ENCODE peak calls at places on chromosome 9, in five cellular contexts. K, O, Z, C and S are unnamed samples.

GRCh38 chr9:110146371-110146770 is 61.6 kb downstream of the C9orf152 start:
- DNase-seq in Z (no peak), O (no peak), K (no peak), C (no peak), S (no peak)

GRCh38 chr9:113474372-113474771 is 10.8 kb downstream of the RGS3 start:
- DNase-seq in K (no peak), C (no peak), Z (no peak), O (no peak), S (no peak)

GRCh38 chr9:4196376-4196775 is 103.5 kb downstream of the GLIS3 start:
- DNase-seq in C (no peak), Z (no peak), K (no peak), O (no peak), S (no peak)

GRCh38 chr9:127059648-127060365 is 62.6 kb downstream of the ANGPTL2 start:
- DNase-seq in Z (no peak), C (no peak), K (no peak), O (no peak), S (no peak)

GRCh38 chr9:129487658-129488483 is 133.0 kb downstream of the C9orf50 start:
- DNase-seq in O (no peak), C (peak; percentile 85), K (peak; percentile 82), Z (peak; percentile 92), S (peak; percentile 56)

GRCh38 chr9:127958728-127959127 is 21.1 kb upstream of the DPM2 start:
- DNase-seq in K (no peak), O (no peak), Z (no peak), C (no peak), S (no peak)

GRCh38 chr9:4362281-4362680 is 62.4 kb upstream of the GLIS3 start:
- DNase-seq in Z (no peak), O (no peak), C (no peak), K (no peak), S (no peak)

GRCh38 chr9:110114086-110114887 is 93.7 kb downstream of the C9orf152 start:
- DNase-seq in O (no peak), K (no peak), C (no peak), Z (no peak), S (no peak)

GRCh38 chr9:35920004-35920658 is 10.8 kb downstream of the SPAAR start:
- DNase-seq in C (no peak), K (no peak), Z (no peak), O (no peak), S (peak; percentile 79)

GRCh38 chr9:80074439-80074838 is 502.7 kb downstream of the TLE4 start:
- DNase-seq in Z (no peak), O (no peak), C (no peak), K (no peak), S (no peak)

GRCh38 chr9:136109351-136110081 is 9.2 kb downstream of the TMEM250 start:
- DNase-seq in Z (peak; percentile 97), C (peak; percentile 98), K (peak; percentile 96), O (peak; percentile 92), S (peak; percentile 92)

GRCh38 chr9:33013962-33014664 is 11.0 kb upstream of the DNAJA1 start:
- DNase-seq in K (no peak), Z (no peak), O (no peak), C (no peak), S (no peak)

GRCh38 chr9:96141666-96142065 is 160.3 kb downstream of the HSD17B3 start:
- DNase-seq in Z (no peak), O (no peak), C (no peak), K (no peak), S (no peak)

GRCh38 chr9:12702160-12702758 is 9.1 kb downstream of the TYRP1 start:
- DNase-seq in C (peak; percentile 15), O (no peak), K (peak; percentile 50), Z (peak; percentile 66), S (peak; percentile 56)

GRCh38 chr9:120528834-120529233 is 51.1 kb downstream of the CDK5RAP2 start:
- DNase-seq in O (no peak), C (no peak), Z (no peak), K (no peak), S (no peak)

GRCh38 chr9:111559000-111559610 is 34.1 kb downstream of the ZNF483 start:
- DNase-seq in K (no peak), Z (no peak), O (no peak), C (no peak), S (no peak)

GRCh38 chr9:72788966-72789365 is 163.9 kb downstream of the ALDH1A1 start:
- DNase-seq in K (no peak), Z (no peak), O (no peak), C (no peak), S (no peak)

GRCh38 chr9:133127340-133127981 is 6.4 kb upstream of the RALGDS start:
- DNase-seq in K (no peak), Z (no peak), O (no peak), C (peak; percentile 96), S (peak; percentile 66)

GRCh38 chr9:93577045-93577939 is 908 bp downstream of the PHF2 start:
- DNase-seq in C (peak; percentile 87), O (no peak), Z (peak; percentile 23), K (no peak), S (no peak)

DNA sequence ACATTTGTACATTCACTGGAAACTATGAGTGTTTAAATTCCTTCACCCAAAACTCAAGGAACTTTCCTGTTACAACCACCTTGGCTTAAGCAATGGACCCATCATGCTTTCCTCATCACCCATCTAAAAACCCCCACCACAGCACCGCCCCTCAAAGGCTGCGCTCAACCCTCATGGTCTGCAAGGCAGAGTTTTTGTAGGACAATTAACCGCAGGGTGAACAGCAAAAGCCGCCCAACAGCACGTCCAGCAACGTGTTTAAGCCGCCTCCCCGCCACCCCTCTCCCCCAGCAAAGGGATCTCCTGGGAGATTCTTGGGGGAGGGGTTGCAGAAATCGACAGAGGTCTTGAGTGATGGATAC is 2.0 kb downstream of the ROR2 start:
- DNase-seq in C (no peak), K (no peak), Z (peak; percentile 25), O (no peak), S (no peak)
- H3K4me3 ChIP-seq in C (peak overlapping the region; percentile 46), K (no peak overlapping the region), Z (peak overlapping the region; percentile 65), O (no peak overlapping the region), S (no peak overlapping the region)

GRCh38 chr9:106860731-106861584 is 2.0 kb upstream of the ZNF462 start:
- DNase-seq in Z (peak; percentile 44), K (peak; percentile 48), O (no peak), C (peak; percentile 81), S (peak; percentile 63)
- H3K4me3 ChIP-seq in Z (peak overlapping the region; percentile 79), K (peak overlapping the region; percentile 50), O (no peak overlapping the region), C (peak overlapping the region; percentile 83), S (peak overlapping the region; percentile 30)

GRCh38 chr9:21252727-21253547 is 13.1 kb upstream of the IFNA14 start:
- DNase-seq in O (no peak), Z (peak; percentile 46), C (peak; percentile 53), K (peak; percentile 64), S (peak; percentile 24)
- H3K4me3 ChIP-seq in O (no peak overlapping the region), Z (no peak overlapping the region), C (no peak overlapping the region), K (no peak overlapping the region), S (no peak overlapping the region)

GRCh38 chr9:114501786-114502682 is 3.2 kb downstream of the WHRN start:
- DNase-seq in C (no peak), O (no peak), K (no peak), Z (peak; percentile 53), S (no peak)
- H3K4me3 ChIP-seq in C (peak overlapping the region; percentile 21), O (no peak overlapping the region), K (no peak overlapping the region), Z (peak overlapping the region; percentile 27), S (no peak overlapping the region)

GRCh38 chr9:78280982-78281668 is 15.8 kb upstream of the PSAT1 start:
- DNase-seq in Z (peak; percentile 23), O (no peak), K (peak; percentile 79), C (peak; percentile 89), S (peak; percentile 59)

GRCh38 chr9:78278801-78279200 is 18.1 kb upstream of the PSAT1 start:
- DNase-seq in O (no peak), C (no peak), Z (no peak), K (no peak), S (no peak)

GRCh38 chr9:78272307-78272706 is 24.6 kb upstream of the PSAT1 start:
- DNase-seq in C (no peak), O (no peak), K (no peak), Z (no peak), S (no peak)

GRCh38 chr9:78273761-78274160 is 23.2 kb upstream of the PSAT1 start:
- DNase-seq in C (no peak), O (no peak), K (no peak), Z (no peak), S (no peak)

GRCh38 chr9:78278177-78278777 is 18.6 kb upstream of the PSAT1 start:
- DNase-seq in C (no peak), O (no peak), Z (no peak), K (no peak), S (no peak)
- H3K4me3 ChIP-seq in C (no peak overlapping the region), O (no peak overlapping the region), Z (no peak overlapping the region), K (no peak overlapping the region), S (no peak overlapping the region)

GRCh38 chr9:101485873-101486692 is 47.6 kb upstream of the RNF20 start:
- DNase-seq in Z (no peak), O (no peak), K (peak; percentile 65), C (peak; percentile 76), S (peak; percentile 73)
- H3K4me3 ChIP-seq in Z (peak overlapping the region; percentile 33), O (no peak overlapping the region), K (peak overlapping the region; percentile 86), C (peak overlapping the region; percentile 73), S (peak overlapping the region; percentile 47)

GRCh38 chr9:70043285-70043684 is 363 bp upstream of the MAMDC2 start:
- DNase-seq in K (no peak), O (no peak), C (no peak), Z (no peak), S (no peak)
- H3K4me3 ChIP-seq in K (peak overlapping the region; percentile 42), O (no peak overlapping the region), C (peak overlapping the region; percentile 51), Z (no peak overlapping the region), S (no peak overlapping the region)

GRCh38 chr9:107734231-107735014 is 244.9 kb upstream of the KLF4 start:
- DNase-seq in C (peak; percentile 75), Z (no peak), K (peak; percentile 59), O (no peak), S (no peak)

GRCh38 chr9:107730691-107731090 is 241.1 kb upstream of the KLF4 start:
- DNase-seq in K (no peak), Z (no peak), O (no peak), C (no peak), S (no peak)

GRCh38 chr9:107731115-107731762 is 241.7 kb upstream of the KLF4 start:
- DNase-seq in O (no peak), Z (no peak), K (no peak), C (no peak), S (no peak)

GRCh38 chr9:107733530-107733907 is 243.9 kb upstream of the KLF4 start:
- DNase-seq in Z (no peak), O (no peak), C (peak; percentile 80), K (peak; percentile 75), S (no peak)

GRCh38 chr9:107732781-107733529 is 243.4 kb upstream of the KLF4 start:
- DNase-seq in O (no peak), Z (no peak), K (peak; percentile 82), C (no peak), S (no peak)
- H3K4me3 ChIP-seq in O (no peak overlapping the region), Z (no peak overlapping the region), K (no peak overlapping the region), C (peak overlapping the region; percentile 45), S (no peak overlapping the region)

DNA sequence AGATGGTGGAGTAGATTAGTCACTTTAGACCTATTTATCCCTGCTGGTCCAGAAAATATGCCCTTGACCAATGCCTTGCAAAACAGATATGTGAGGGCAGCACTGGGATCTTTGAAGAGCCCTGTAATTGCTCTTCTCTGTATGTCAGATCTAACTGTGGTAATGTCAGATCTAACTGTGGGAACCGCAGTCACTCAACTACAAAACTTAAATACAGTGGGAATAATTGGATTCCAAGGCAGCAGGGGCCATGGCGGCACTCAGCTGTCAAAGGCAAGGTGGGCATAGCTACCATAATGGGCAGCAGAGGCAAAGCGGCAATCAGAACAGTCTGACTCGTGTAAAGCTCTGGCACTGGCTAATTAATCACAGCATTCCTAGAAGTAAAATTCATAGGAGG is 46.2 kb downstream of the MTAP start:
- DNase-seq in O (no peak), C (no peak), Z (no peak), K (no peak), S (no peak)
- H3K4me3 ChIP-seq in O (no peak overlapping the region), C (no peak overlapping the region), Z (no peak overlapping the region), K (no peak overlapping the region), S (no peak overlapping the region)